ENCODE peak calls at places on chromosomes 1 and 21, in nine cellular contexts. J is CD8-positive, alpha-beta T cell; K is PC-3; A is pancreas; N is astrocyte of the spinal cord; D is esophagus squamous epithelium; V is mucosa of descending colon; H is sigmoid colon; E is tibial nerve. B is an unnamed sample.
A peak's percentile ranks its signal among the peaks of the same experiment; 100 is the strongest.

GRCh38 chr1:225871374-225872074 is 10.7 kb downstream of the TMEM63A start:
- DNase-seq in K (peak; percentile 99), E (no peak), H (no peak), D (no peak), N (no peak), V (peak; percentile 32), J (no peak), A (no peak), B (no peak)

GRCh38 chr1:2130871-2131289 is 63.7 kb downstream of the FAAP20 start:
- DNase-seq in K (no peak), H (no peak), A (no peak), J (no peak), D (no peak), V (peak; percentile 51), N (no peak), E (no peak), B (no peak)

GRCh38 chr1:50474859-50475809 is 51.9 kb upstream of the DMRTA2 start:
- DNase-seq in E (no peak), V (no peak), K (peak; percentile 51), D (no peak), N (peak; percentile 11), A (no peak), H (no peak), J (no peak), B (no peak)

GRCh38 chr1:115911298-115911697 is 65.0 kb upstream of the SLC22A15 start:
- DNase-seq in N (no peak), E (no peak), D (no peak), V (no peak), A (no peak), H (no peak), K (peak; percentile 61), J (no peak), B (no peak)

GRCh38 chr1:173474097-173474779 is 2.9 kb upstream of the PRDX6 start:
- DNase-seq in E (no peak), J (no peak), K (peak; percentile 55), V (no peak), D (no peak), H (no peak), A (no peak), N (no peak), B (no peak)

GRCh38 chr1:206892351-206892984 is 4.8 kb upstream of the IL24 start:
- DNase-seq in H (no peak), K (peak; percentile 49), E (no peak), D (no peak), V (no peak), A (no peak), N (peak; percentile 32), J (no peak), B (no peak)

GRCh38 chr1:213070399-213070798 is 19.4 kb downstream of the RPS6KC1 start:
- DNase-seq in D (no peak), E (no peak), A (peak; percentile 10), K (peak; percentile 75), N (peak; percentile 74), H (no peak), V (no peak), J (no peak), B (peak; percentile 87)

GRCh38 chr1:186828612-186829542 is at the start of gene PLA2G4A:
- DNase-seq in J (no peak), N (peak; percentile 87), E (peak; percentile 57), A (no peak), H (peak; percentile 70), D (no peak), V (no peak), K (peak; percentile 53), B (peak; percentile 80)

GRCh38 chr1:197486948-197487347 is 218.9 kb downstream of the CRB1 start:
- DNase-seq in K (no peak), N (peak; percentile 13), J (no peak), V (no peak), E (no peak), A (no peak), H (no peak), D (no peak), B (peak; percentile 9)

GRCh38 chr1:82091729-82092128 is 291.0 kb downstream of the ADGRL2 start:
- DNase-seq in H (no peak), K (no peak), D (no peak), V (no peak), E (peak; percentile 29), J (no peak), A (no peak), N (no peak), B (no peak)

GRCh38 chr1:2946291-2946690 is 75.0 kb upstream of the ACTRT2 start:
- DNase-seq in V (peak; percentile 25), D (no peak), A (no peak), E (no peak), N (no peak), K (no peak), J (no peak), H (peak; percentile 34), B (no peak)

GRCh38 chr1:168693197-168693871 is 35.7 kb downstream of the DPT start:
- DNase-seq in K (no peak), N (no peak), V (no peak), J (no peak), H (no peak), A (peak; percentile 72), D (no peak), E (no peak), B (no peak)

GRCh38 chr1:181122227-181122626 is 33.7 kb downstream of the IER5 start:
- DNase-seq in V (no peak), K (no peak), D (no peak), J (no peak), E (no peak), A (no peak), N (no peak), H (no peak), B (no peak)

GRCh38 chr21:39009587-39010225 is 173.5 kb downstream of the PSMG1 start:
- DNase-seq in H (no peak), K (no peak), D (no peak), E (no peak), N (no peak), J (no peak), V (peak; percentile 44), A (no peak), B (no peak)

GRCh38 chr1:110412576-110412975 is 5.1 kb upstream of the LAMTOR5 start:
- DNase-seq in A (peak; percentile 28), J (peak; percentile 43), V (no peak), K (peak; percentile 78), E (peak; percentile 76), N (peak; percentile 43), D (no peak), H (peak; percentile 69), B (peak; percentile 76)
- TF ChIP-seq CTCF in A (peak; percentile 57), J (peak; percentile 64), V (peak; percentile 56), K (peak; percentile 90), E (peak; percentile 73), N (peak; percentile 70), D (peak; percentile 85), H (peak; percentile 66), B (peak; percentile 86)

GRCh38 chr1:9500756-9501754 is 38.2 kb upstream of the SLC25A33 start:
- DNase-seq in J (no peak), H (no peak), D (no peak), V (no peak), A (no peak), E (no peak), K (no peak), N (no peak), B (no peak)

GRCh38 chr1:9495854-9496374 is 43.4 kb upstream of the SLC25A33 start:
- DNase-seq in D (no peak), V (no peak), K (no peak), J (no peak), A (no peak), H (no peak), N (no peak), E (no peak), B (no peak)

GRCh38 chr1:9490605-9491339 is 48.5 kb upstream of the SLC25A33 start:
- DNase-seq in J (peak; percentile 83), N (peak; percentile 78), K (peak; percentile 87), H (peak; percentile 94), D (peak; percentile 16), V (peak; percentile 87), E (peak; percentile 98), A (peak; percentile 83), B (peak; percentile 85)

GRCh38 chr1:9493326-9493725 is 45.9 kb upstream of the SLC25A33 start:
- DNase-seq in K (no peak), E (no peak), J (no peak), H (no peak), V (no peak), N (no peak), A (no peak), D (no peak), B (no peak)

DNA sequence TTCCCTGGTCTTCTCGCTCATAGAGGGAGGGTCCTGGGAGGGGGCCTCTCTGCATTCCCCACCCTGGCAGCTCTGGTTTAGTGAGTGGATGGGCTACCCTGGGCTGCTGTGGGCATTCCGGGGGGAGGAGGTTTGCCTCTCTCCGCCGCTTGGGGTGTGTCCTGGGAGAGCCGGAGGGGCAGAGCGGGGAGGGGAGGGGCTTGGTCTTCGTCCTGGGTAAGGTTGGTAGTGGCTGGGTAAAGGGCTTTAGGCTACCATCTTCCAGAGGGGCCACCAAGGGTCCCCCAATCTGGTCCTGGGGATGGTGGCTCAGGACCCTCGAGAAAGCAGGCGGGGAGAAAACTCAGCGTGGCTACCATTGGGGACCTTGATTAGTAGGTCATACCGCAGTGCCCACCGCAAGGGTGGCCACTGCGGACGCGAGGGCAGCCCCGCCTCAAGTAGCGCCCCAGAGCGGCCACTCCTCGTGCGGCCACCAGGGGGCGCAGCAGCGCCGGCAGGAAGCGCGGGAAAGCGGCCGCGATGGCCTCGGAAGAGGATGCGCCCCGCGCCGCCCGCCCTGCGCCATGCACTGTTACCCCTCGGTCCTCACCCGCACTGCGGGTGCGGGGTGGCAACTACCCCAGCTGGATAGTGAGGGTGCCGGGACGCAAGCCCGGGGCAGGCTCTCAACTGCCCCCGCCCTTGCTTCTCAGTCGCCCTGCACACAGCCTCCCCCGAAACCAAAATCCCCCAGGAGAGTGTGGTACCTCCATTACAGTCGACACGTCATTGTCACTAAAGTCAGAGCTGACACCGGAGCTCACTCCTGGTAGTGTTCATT is 44.1 kb upstream of the SLC25A33 start:
- DNase-seq in A (peak; percentile 20), J (peak; percentile 56), K (peak; percentile 67), V (peak; percentile 62), N (peak; percentile 38), H (peak; percentile 76), E (peak; percentile 26), D (no peak), B (peak; percentile 77)
- H3K4me3 ChIP-seq in A (no peak overlapping the region), J (peak overlapping the region; percentile 43), K (peak overlapping the region; percentile 26), V (no peak overlapping the region), N (no peak overlapping the region), H (peak overlapping the region; percentile 44), E (peak overlapping the region; percentile 35), D (no peak overlapping the region), B (peak overlapping the region; percentile 57)

GRCh38 chr1:22129501-22130117 is 13.3 kb downstream of the WNT4 start:
- DNase-seq in V (no peak), A (no peak), J (no peak), H (no peak), E (no peak), N (no peak), K (no peak), D (no peak), B (no peak)
- TF ChIP-seq CTCF in V (no peak), A (no peak), J (no peak), H (no peak), E (no peak), N (no peak), K (no peak), D (no peak), B (no peak)

GRCh38 chr1:184299796-184300195 is 87.0 kb upstream of the C1orf21 start:
- DNase-seq in N (no peak), V (no peak), D (no peak), J (no peak), K (no peak), A (no peak), H (no peak), E (no peak), B (no peak)
- H3K4me3 ChIP-seq in N (no peak overlapping the region), V (no peak overlapping the region), D (no peak overlapping the region), J (no peak overlapping the region), K (no peak overlapping the region), A (no peak overlapping the region), H (no peak overlapping the region), E (no peak overlapping the region), B (no peak overlapping the region)

B was measured in GM12865.